ENCODE peak calls at places on chromosomes 2 and 18, in seven cellular contexts. N is astrocyte, B is fibroblast of lung, X is neural progenitor cell, Q is MM.1S, Y is HCT116, P is IMR-90. T is an unnamed sample.

GRCh38 chr2:64799592-64800252 is 146.0 kb upstream of the SERTAD2 start:
- DNase-seq in N (no peak), B (no peak), Q (no peak), Y (no peak), P (peak; percentile 13), X (no peak), T (no peak)

GRCh38 chr18:49933530-49933929 is 120.2 kb upstream of the ACAA2 start:
- DNase-seq in P (peak; percentile 59), Y (no peak), N (peak; percentile 45), B (no peak), X (no peak), Q (no peak), T (peak; percentile 52)

GRCh38 chr2:210681481-210681880 is 125.1 kb downstream of the CPS1 start:
- DNase-seq in P (no peak), N (no peak), Y (no peak), B (no peak), Q (no peak), X (no peak), T (no peak)

GRCh38 chr2:175233135-175233719 is 51.7 kb upstream of the ATP5MC3 start:
- DNase-seq in N (peak; percentile 49), X (no peak), B (peak; percentile 97), P (peak; percentile 89), Q (no peak), Y (no peak), T (peak; percentile 24)

GRCh38 chr2:26623541-26624497 is 17.3 kb downstream of the CIB4 start:
- DNase-seq in P (peak; percentile 44), N (no peak), X (no peak), B (peak; percentile 71), Q (no peak), Y (no peak), T (no peak)

GRCh38 chr2:136060401-136060940 is 57.5 kb downstream of the CXCR4 start:
- DNase-seq in X (no peak), N (peak; percentile 4), P (no peak), Y (no peak), Q (no peak), B (no peak), T (no peak)

GRCh38 chr2:3641181-3641580 is 16.8 kb upstream of the ALLC start:
- DNase-seq in B (no peak), P (no peak), X (no peak), Y (no peak), N (no peak), Q (no peak), T (no peak)

GRCh38 chr2:112198780-112199179 is 56.1 kb downstream of the ZC3H8 start:
- DNase-seq in Q (no peak), X (no peak), P (no peak), N (no peak), B (no peak), Y (no peak), T (peak; percentile 45)

GRCh38 chr18:78876868-78877267 is 102.8 kb upstream of the SALL3 start:
- DNase-seq in N (no peak), P (no peak), Y (no peak), Q (no peak), B (no peak), X (no peak), T (no peak)

GRCh38 chr2:167729911-167730310 is 517.5 kb downstream of the STK39 start:
- DNase-seq in Q (no peak), P (no peak), Y (no peak), B (no peak), X (no peak), N (no peak), T (no peak)

GRCh38 chr2:11420190-11420589 is 45.8 kb downstream of the E2F6 start:
- DNase-seq in P (no peak), Y (no peak), B (no peak), N (no peak), X (no peak), Q (no peak), T (peak; percentile 29)

GRCh38 chr2:88857274-88857741 is 165.8 kb downstream of the RPIA start:
- DNase-seq in P (no peak), B (no peak), Y (no peak), X (no peak), Q (no peak), N (no peak), T (no peak)

GRCh38 chr2:38037757-38038615 is 38.0 kb downstream of the CYP1B1 start:
- DNase-seq in Q (no peak), P (peak; percentile 47), X (peak; percentile 74), Y (no peak), N (peak; percentile 48), B (peak; percentile 57), T (peak; percentile 74)

GRCh38 chr2:219627105-219628100 is at the start of gene SLC4A3:
- DNase-seq in X (peak; percentile 86), Y (no peak), Q (peak; percentile 16), B (no peak), P (peak; percentile 19), N (no peak), T (peak; percentile 67)

GRCh38 chr2:108632332-108632712 is 87.0 kb upstream of the RANBP2 start:
- DNase-seq in Y (no peak), X (no peak), B (no peak), N (no peak), P (no peak), Q (no peak), T (no peak)

GRCh38 chr2:234976479-234977227 is 24.8 kb downstream of the SH3BP4 start:
- DNase-seq in N (no peak), B (no peak), X (no peak), Q (no peak), P (no peak), Y (no peak), T (no peak)

GRCh38 chr18:65326831-65327230 is 424.0 kb upstream of the CDH7 start:
- DNase-seq in Q (no peak), Y (no peak), N (no peak), P (no peak), B (no peak), X (no peak), T (no peak)

GRCh38 chr2:96207073-96207777 is 1.4 kb downstream of the STARD7 start:
- DNase-seq in Y (no peak), Q (no peak), B (no peak), N (no peak), P (no peak), X (no peak), T (peak; percentile 69)

GRCh38 chr2:110735366-110735765 is 3.0 kb downstream of the ACOXL start:
- DNase-seq in X (no peak), N (no peak), Y (no peak), P (no peak), Q (no peak), B (no peak), T (no peak)

GRCh38 chr18:54169710-54170403 is 54.6 kb downstream of the MBD2 start:
- DNase-seq in B (no peak), N (no peak), X (no peak), Y (no peak), Q (no peak), P (no peak), T (no peak)

GRCh38 chr18:54173250-54173649 is 51.2 kb downstream of the MBD2 start:
- DNase-seq in Q (no peak), P (no peak), Y (no peak), B (no peak), N (no peak), X (no peak), T (no peak)

GRCh38 chr18:54173980-54174611 is 50.4 kb downstream of the MBD2 start:
- DNase-seq in Q (peak; percentile 43), N (no peak), B (no peak), Y (no peak), X (no peak), P (no peak), T (no peak)
- H3K4me2 ChIP-seq in Q (peak overlapping the region; percentile 70), N (no peak overlapping the region), B (no peak overlapping the region), Y (no peak overlapping the region), X (no peak overlapping the region), P (no peak overlapping the region), T (no peak overlapping the region)

GRCh38 chr2:68251187-68251854 is 1.0 kb downstream of the PPP3R1 start:
- DNase-seq in P (peak; percentile 76), X (peak; percentile 89), Y (peak; percentile 51), B (peak; percentile 76), Q (peak; percentile 89), N (peak; percentile 63), T (peak; percentile 90)

GRCh38 chr2:68252407-68253210 is at the start of gene PPP3R1:
- DNase-seq in B (peak; percentile 96), X (peak; percentile 98), P (peak; percentile 96), N (peak; percentile 89), Q (peak; percentile 96), Y (peak; percentile 85), T (peak; percentile 99)

GRCh38 chr2:68251855-68252406 is 401 bp downstream of the PPP3R1 start:
- DNase-seq in Y (no peak), X (peak; percentile 72), N (no peak), Q (peak; percentile 21), B (no peak), P (no peak), T (peak; percentile 66)

GRCh38 chr2:68255736-68256450 is 3.6 kb upstream of the PPP3R1 start:
- DNase-seq in P (peak; percentile 83), Q (peak; percentile 45), Y (no peak), B (peak; percentile 61), N (peak; percentile 74), X (peak; percentile 14), T (peak; percentile 86)

GRCh38 chr2:68253211-68254068 is 1.1 kb upstream of the PPP3R1 start:
- DNase-seq in N (peak; percentile 32), X (peak; percentile 51), Y (no peak), B (peak; percentile 53), P (peak; percentile 30), Q (peak; percentile 20), T (peak; percentile 50)
- H3K27ac ChIP-seq in N (peak overlapping the region; percentile 96), X (peak overlapping the region; percentile 78), Y (peak overlapping the region; percentile 64), B (peak overlapping the region; percentile 99), P (peak overlapping the region; percentile 88), Q (peak overlapping the region; percentile 82), T (peak overlapping the region; percentile 95)

GRCh38 chr2:172285010-172285621 is 142.3 kb upstream of the ITGA6 start:
- DNase-seq in X (peak; percentile 92), Y (no peak), B (peak; percentile 80), P (peak; percentile 78), Q (no peak), N (peak; percentile 83), T (peak; percentile 77)

GRCh38 chr2:172288603-172289002 is 138.8 kb upstream of the ITGA6 start:
- DNase-seq in Q (no peak), N (peak; percentile 39), Y (peak; percentile 74), X (no peak), P (peak; percentile 47), B (no peak), T (peak; percentile 34)

GRCh38 chr2:172285760-172286159 is 141.6 kb upstream of the ITGA6 start:
- DNase-seq in B (no peak), Q (no peak), P (no peak), N (no peak), X (no peak), Y (no peak), T (no peak)

GRCh38 chr2:172284209-172284608 is 143.2 kb upstream of the ITGA6 start:
- DNase-seq in Q (no peak), P (no peak), Y (no peak), N (no peak), X (no peak), B (no peak), T (no peak)

GRCh38 chr2:172287605-172288326 is 139.6 kb upstream of the ITGA6 start:
- DNase-seq in Y (no peak), X (no peak), P (no peak), B (no peak), Q (no peak), N (no peak), T (no peak)
- H3K4me2 ChIP-seq in Y (no peak overlapping the region), X (no peak overlapping the region), P (no peak overlapping the region), B (no peak overlapping the region), Q (no peak overlapping the region), N (no peak overlapping the region), T (no peak overlapping the region)

DNA sequence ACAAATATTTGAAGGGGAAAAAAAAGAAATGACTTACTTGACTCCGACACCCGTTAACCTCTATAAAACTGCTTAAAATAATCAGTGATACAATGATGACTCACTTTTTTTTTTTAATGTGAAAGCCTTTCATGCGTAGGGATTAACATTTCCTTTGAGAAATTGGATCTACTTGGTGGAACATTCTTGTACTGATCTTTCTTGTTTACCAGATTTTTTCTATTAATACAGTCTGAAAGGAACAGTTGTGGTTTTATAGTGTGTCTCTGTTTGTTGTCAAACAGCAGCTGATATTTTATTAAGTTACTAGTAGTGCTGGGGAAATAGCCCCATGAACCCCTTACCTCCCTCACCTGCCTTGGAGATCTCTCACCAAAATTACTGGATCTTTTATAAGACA is 40.2 kb upstream of the NEB start:
- DNase-seq in N (peak; percentile 82), P (peak; percentile 80), Q (no peak), X (no peak), B (peak; percentile 85), Y (peak; percentile 13), T (peak; percentile 83)
- H3K27ac ChIP-seq in N (peak overlapping the region; percentile 73), P (no peak overlapping the region), Q (no peak overlapping the region), X (no peak overlapping the region), B (peak overlapping the region; percentile 41), Y (no peak overlapping the region), T (peak overlapping the region; percentile 84)

T was measured in GM23248.